ENCODE peak calls at places on chromosomes 5 and 9, in five cellular contexts. S, Z, E, H and Y are unnamed samples.

GRCh38 chr5:133245191-133246052 is 193.6 kb downstream of the HSPA4 start:
- DNase-seq in S (no peak), Z (peak; percentile 97), E (peak; percentile 98), H (peak; percentile 37), Y (peak; percentile 92)

GRCh38 chr5:43560128-43560527 is 3.3 kb upstream of the PAIP1 start:
- DNase-seq in S (no peak), Z (peak; percentile 50), E (peak; percentile 3), H (no peak), Y (peak; percentile 74)

GRCh38 chr9:114250235-114250568 is 72.7 kb upstream of the ORM1 start:
- DNase-seq in S (peak; percentile 95), Z (no peak), E (peak; percentile 78), H (peak; percentile 76), Y (peak; percentile 8)

GRCh38 chr9:7656648-7657047 is 142.9 kb downstream of the DMAC1 start:
- DNase-seq in S (no peak), Z (no peak), E (no peak), H (no peak), Y (peak; percentile 6)

GRCh38 chr5:10759111-10759510 is 1.9 kb downstream of the DAP start:
- DNase-seq in S (no peak), Z (no peak), E (no peak), H (no peak), Y (no peak)

GRCh38 chr9:5988265-5988664 is 27.2 kb downstream of the RANBP6 start:
- DNase-seq in S (no peak), Z (no peak), E (no peak), H (no peak), Y (no peak)

GRCh38 chr9:5529683-5530221 is 19.4 kb downstream of the PDCD1LG2 start:
- DNase-seq in S (no peak), Z (peak; percentile 35), E (peak; percentile 75), H (no peak), Y (peak; percentile 40)

GRCh38 chr5:168314735-168315411 is 23.4 kb downstream of the WWC1 start:
- DNase-seq in S (peak; percentile 93), Z (peak; percentile 95), E (peak; percentile 97), H (peak; percentile 77), Y (peak; percentile 85)

GRCh38 chr5:72066658-72067057 is 40.6 kb upstream of the MAP1B start:
- DNase-seq in S (no peak), Z (peak; percentile 96), E (peak; percentile 96), H (peak; percentile 63), Y (peak; percentile 79)

GRCh38 chr5:143896981-143897380 is 85.0 kb downstream of the HMHB1 start:
- DNase-seq in S (peak; percentile 12), Z (no peak), E (peak; percentile 46), H (no peak), Y (peak; percentile 56)

GRCh38 chr5:36744041-36744677 is 132.4 kb upstream of the NIPBL start:
- DNase-seq in S (no peak), Z (peak; percentile 44), E (no peak), H (no peak), Y (no peak)

GRCh38 chr9:100587375-100587774 is 9.5 kb downstream of the CAVIN4 start:
- DNase-seq in S (no peak), Z (peak; percentile 65), E (peak; percentile 83), H (no peak), Y (peak; percentile 56)
- H3K4me3 ChIP-seq in S (no peak overlapping the region), Z (no peak overlapping the region), E (no peak overlapping the region), H (no peak overlapping the region), Y (no peak overlapping the region)

GRCh38 chr9:16640649-16641048 is 229.8 kb downstream of the BNC2 start:
- DNase-seq in S (no peak), Z (no peak), E (no peak), H (no peak), Y (peak; percentile 30)
- TF ChIP-seq CTCF in S (peak; percentile 7), Z (no peak), E (peak; percentile 31), H (peak; percentile 25), Y (peak; percentile 36)

GRCh38 chr5:169663537-169663936 is 26.5 kb downstream of the DOCK2 start:
- DNase-seq in S (no peak), Z (no peak), E (no peak), H (no peak), Y (no peak)

GRCh38 chr5:169666365-169666764 is 29.3 kb downstream of the DOCK2 start:
- DNase-seq in S (no peak), Z (no peak), E (no peak), H (no peak), Y (no peak)

GRCh38 chr5:169667896-169668674 is 31.0 kb downstream of the DOCK2 start:
- DNase-seq in S (no peak), Z (no peak), E (peak; percentile 12), H (no peak), Y (no peak)

GRCh38 chr5:169670769-169671525 is 33.9 kb downstream of the DOCK2 start:
- DNase-seq in S (no peak), Z (peak; percentile 10), E (no peak), H (no peak), Y (no peak)

DNA sequence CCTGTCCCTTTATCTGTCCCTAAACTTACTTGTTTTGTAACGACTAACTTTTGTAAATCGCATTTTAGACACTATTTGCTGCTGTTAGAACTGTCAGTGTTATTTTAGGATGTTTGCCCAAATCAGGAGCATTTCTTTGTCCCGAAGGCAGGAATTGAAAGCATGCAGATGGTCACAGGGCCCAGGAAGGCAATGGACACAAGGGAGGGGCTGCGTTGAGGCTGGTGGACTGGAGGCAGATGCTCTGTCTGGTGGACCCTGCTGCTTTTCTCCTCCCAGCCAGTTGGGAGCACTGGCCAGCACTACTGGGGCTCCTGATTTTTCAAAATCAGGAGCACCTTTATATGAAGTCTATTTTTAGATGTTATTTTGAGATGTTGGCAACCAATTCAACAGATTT is 31.7 kb downstream of the DOCK2 start:
- DNase-seq in S (no peak), Z (no peak), E (peak; percentile 27), H (no peak), Y (peak; percentile 42)
- H3K4me3 ChIP-seq in S (no peak overlapping the region), Z (no peak overlapping the region), E (no peak overlapping the region), H (no peak overlapping the region), Y (no peak overlapping the region)

GRCh38 chr9:33860200-33860871 is 43.4 kb downstream of the UBE2R2 start:
- DNase-seq in S (no peak), Z (no peak), E (peak; percentile 47), H (no peak), Y (peak; percentile 29)
- TF ChIP-seq CTCF in S (no peak), Z (no peak), E (peak; percentile 12), H (no peak), Y (peak; percentile 15)

GRCh38 chr9:128218518-128219389 is 15.6 kb downstream of the DNM1 start:
- DNase-seq in S (peak; percentile 99), Z (no peak), E (peak; percentile 83), H (no peak), Y (peak; percentile 75)
- H3K4me3 ChIP-seq in S (no peak overlapping the region), Z (no peak overlapping the region), E (peak overlapping the region; percentile 29), H (no peak overlapping the region), Y (peak overlapping the region; percentile 15)